ENCODE peak calls at places on chromosomes 16 and 17, in eight cellular contexts. X, K, M, J, A, I, Z and P are unnamed samples. For H3K36me3, the result is how much of the 10 kb centered on the place peaks cover.

GRCh38 chr16:88382491-88383400 is at the start of gene ZNF469:
- DNase-seq in X (peak), K (no peak), M (peak), J (no peak), A (peak), I (no peak), Z (peak), P (no peak)

GRCh38 chr17:33968350-33969044 is 286.6 kb upstream of the CCL2 start:
- DNase-seq in X (no peak), K (peak), M (no peak), J (no peak), A (peak), I (no peak), Z (no peak), P (no peak)

GRCh38 chr17:77695386-77695785 is 263.1 kb upstream of the TNRC6C start:
- DNase-seq in X (no peak), K (no peak), M (no peak), J (no peak), A (no peak), I (peak), Z (no peak), P (no peak)

GRCh38 chr17:3750926-3751325 is 27.2 kb downstream of the HASPIN start:
- DNase-seq in X (no peak), K (peak), M (no peak), J (no peak), A (no peak), I (no peak), Z (no peak), P (no peak)

GRCh38 chr16:86961133-86961720 is 356.0 kb downstream of the C16orf95 start:
- DNase-seq in X (no peak), K (no peak), M (no peak), J (no peak), A (no peak), I (no peak), Z (no peak), P (no peak)

GRCh38 chr17:41775394-41776226 is 10.9 kb downstream of the JUP start:
- DNase-seq in X (no peak), K (no peak), M (no peak), J (no peak), A (no peak), I (no peak), Z (no peak), P (no peak)

GRCh38 chr17:55391764-55392467 is 29.7 kb downstream of the MMD start:
- DNase-seq in X (no peak), K (no peak), M (no peak), J (no peak), A (no peak), I (no peak), Z (no peak), P (no peak)

GRCh38 chr16:78421244-78421661 is 321.8 kb downstream of the WWOX start:
- DNase-seq in X (no peak), K (no peak), M (no peak), J (no peak), A (peak), I (no peak), Z (no peak), P (no peak)

GRCh38 chr17:17675925-17676534 is 5.2 kb upstream of the RAI1 start:
- DNase-seq in X (no peak), K (peak), M (no peak), J (no peak), A (peak), I (no peak), Z (no peak), P (no peak)

GRCh38 chr16:11224096-11224893 is 31.7 kb downstream of the SOCS1 start:
- DNase-seq in X (no peak), K (no peak), M (no peak), J (peak), A (peak), I (peak), Z (peak), P (peak)

GRCh38 chr16:11061629-11062270 is 117.4 kb downstream of the CLEC16A start:
- DNase-seq in X (no peak), K (no peak), M (no peak), J (no peak), A (no peak), I (no peak), Z (no peak), P (no peak)

GRCh38 chr17:7932483-7932891 is 481 bp downstream of the CNTROB start:
- DNase-seq in X (peak), K (peak), M (no peak), J (peak), A (no peak), I (no peak), Z (peak), P (no peak)

GRCh38 chr16:1428511-1428910 is 2.4 kb upstream of the PERCC1 start:
- DNase-seq in X (no peak), K (no peak), M (no peak), J (no peak), A (peak), I (no peak), Z (no peak), P (no peak)

GRCh38 chr16:53528797-53529196 is 25.8 kb upstream of the AKTIP start:
- DNase-seq in X (no peak), K (no peak), M (no peak), J (no peak), A (no peak), I (no peak), Z (no peak), P (no peak)

GRCh38 chr16:77223184-77223583 is 24.0 kb downstream of the SYCE1L start:
- DNase-seq in X (no peak), K (no peak), M (no peak), J (no peak), A (peak), I (no peak), Z (no peak), P (no peak)

GRCh38 chr17:61447358-61447757 is 4.9 kb upstream of the TBX4 start:
- DNase-seq in X (no peak), K (no peak), M (no peak), J (no peak), A (no peak), I (no peak), Z (no peak), P (no peak)

GRCh38 chr16:1850981-1851380 is 21.0 kb downstream of the MEIOB start:
- DNase-seq in X (no peak), K (no peak), M (no peak), J (no peak), A (no peak), I (no peak), Z (no peak), P (no peak)

GRCh38 chr16:711548-712320 is 3.2 kb upstream of the METRN start:
- DNase-seq in X (peak), K (peak), M (peak), J (peak), A (peak), I (peak), Z (peak), P (no peak)

GRCh38 chr17:3647769-3648540 is 11.4 kb downstream of the CTNS start:
- DNase-seq in X (no peak), K (peak), M (no peak), J (peak), A (peak), I (no peak), Z (no peak), P (no peak)

GRCh38 chr16:80573700-80574120 is 32.9 kb downstream of the DYNLRB2 start:
- DNase-seq in X (no peak), K (no peak), M (no peak), J (no peak), A (no peak), I (no peak), Z (no peak), P (no peak)

GRCh38 chr17:80984749-80985148 is 6.9 kb upstream of the CHMP6 start:
- DNase-seq in X (peak), K (no peak), M (no peak), J (no peak), A (peak), I (no peak), Z (no peak), P (no peak)

GRCh38 chr17:31744541-31744951 is 114.5 kb downstream of the COPRS start:
- DNase-seq in X (no peak), K (no peak), M (no peak), J (no peak), A (no peak), I (no peak), Z (no peak), P (no peak)

GRCh38 chr17:59786536-59787319 is 79.3 kb downstream of the VMP1 start:
- DNase-seq in X (no peak), K (peak), M (no peak), J (peak), A (peak), I (peak), Z (peak), P (peak)

GRCh38 chr16:84836234-84836647 is 16.5 kb downstream of the CRISPLD2 start:
- DNase-seq in X (peak), K (no peak), M (peak), J (peak), A (peak), I (peak), Z (peak), P (peak)

GRCh38 chr17:10048951-10049350 is 143.9 kb upstream of the RCVRN start:
- DNase-seq in X (no peak), K (no peak), M (no peak), J (no peak), A (no peak), I (no peak), Z (no peak), P (no peak)

GRCh38 chr17:42049834-42050359 is 504 bp downstream of the C17orf113 start:
- DNase-seq in X (no peak), K (no peak), M (no peak), J (no peak), A (no peak), I (no peak), Z (no peak), P (no peak)

GRCh38 chr16:6484931-6485330 is 847.7 kb upstream of the RBFOX1 start:
- DNase-seq in X (no peak), K (no peak), M (no peak), J (no peak), A (no peak), I (no peak), Z (no peak), P (no peak)

GRCh38 chr17:36657763-36658490 is 56.5 kb downstream of the MRM1 start:
- DNase-seq in X (no peak), K (no peak), M (no peak), J (no peak), A (peak), I (no peak), Z (no peak), P (no peak)

GRCh38 chr16:67431077-67431804 is at the start of gene HSD11B2:
- DNase-seq in X (peak), K (peak), M (peak), J (peak), A (peak), I (no peak), Z (peak), P (no peak)

GRCh38 chr17:7262192-7263070 is at the start of gene CLDN7:
- DNase-seq in X (no peak), K (no peak), M (peak), J (peak), A (peak), I (no peak), Z (peak), P (no peak)

GRCh38 chr16:6207124-6207523 is 1109.5 kb upstream of the EEF2KMT start:
- DNase-seq in X (no peak), K (no peak), M (no peak), J (no peak), A (no peak), I (no peak), Z (no peak), P (no peak)

GRCh38 chr17:39674179-39674578 is 5.9 kb downstream of the PNMT start:
- DNase-seq in X (no peak), K (no peak), M (no peak), J (no peak), A (no peak), I (peak), Z (no peak), P (no peak)

GRCh38 chr17:44081681-44082080 is 11.1 kb downstream of the G6PC3 start:
- DNase-seq in X (no peak), K (no peak), M (no peak), J (no peak), A (no peak), I (no peak), Z (no peak), P (no peak)

GRCh38 chr17:83189673-83190385 is 110.4 kb downstream of the METRNL start:
- DNase-seq in X (peak), K (no peak), M (peak), J (peak), A (no peak), I (peak), Z (peak), P (no peak)

GRCh38 chr17:56367381-56367780 is 214.1 kb downstream of the ANKFN1 start:
- DNase-seq in X (no peak), K (no peak), M (no peak), J (no peak), A (peak), I (no peak), Z (no peak), P (no peak)

GRCh38 chr16:86216591-86216990 is 293.7 kb upstream of the FOXF1 start:
- DNase-seq in X (no peak), K (no peak), M (no peak), J (no peak), A (no peak), I (peak), Z (no peak), P (no peak)

GRCh38 chr17:1033503-1033902 is 36.6 kb downstream of the TIMM22 start:
- DNase-seq in X (no peak), K (no peak), M (no peak), J (no peak), A (no peak), I (no peak), Z (no peak), P (no peak)

GRCh38 chr16:53465606-53466290 is 31.5 kb downstream of the RBL2 start:
- DNase-seq in X (no peak), K (peak), M (peak), J (peak), A (no peak), I (no peak), Z (no peak), P (no peak)

GRCh38 chr17:70084476-70084875 is 9.5 kb downstream of the KCNJ16 start:
- DNase-seq in X (no peak), K (no peak), M (no peak), J (no peak), A (no peak), I (no peak), Z (no peak), P (no peak)

GRCh38 chr16:89612415-89612814 is 1.0 kb upstream of the DPEP1 start:
- DNase-seq in X (no peak), K (no peak), M (no peak), J (no peak), A (no peak), I (no peak), Z (no peak), P (no peak)

GRCh38 chr16:89615596-89616090 is 2.2 kb downstream of the DPEP1 start:
- DNase-seq in X (no peak), K (no peak), M (no peak), J (peak), A (peak), I (no peak), Z (no peak), P (no peak)

GRCh38 chr16:89615176-89615575 is 1.7 kb downstream of the DPEP1 start:
- DNase-seq in X (no peak), K (no peak), M (no peak), J (no peak), A (no peak), I (no peak), Z (no peak), P (no peak)

GRCh38 chr16:89613954-89614459 is 565 bp downstream of the DPEP1 start:
- DNase-seq in X (no peak), K (no peak), M (peak), J (no peak), A (no peak), I (no peak), Z (no peak), P (no peak)

DNA sequence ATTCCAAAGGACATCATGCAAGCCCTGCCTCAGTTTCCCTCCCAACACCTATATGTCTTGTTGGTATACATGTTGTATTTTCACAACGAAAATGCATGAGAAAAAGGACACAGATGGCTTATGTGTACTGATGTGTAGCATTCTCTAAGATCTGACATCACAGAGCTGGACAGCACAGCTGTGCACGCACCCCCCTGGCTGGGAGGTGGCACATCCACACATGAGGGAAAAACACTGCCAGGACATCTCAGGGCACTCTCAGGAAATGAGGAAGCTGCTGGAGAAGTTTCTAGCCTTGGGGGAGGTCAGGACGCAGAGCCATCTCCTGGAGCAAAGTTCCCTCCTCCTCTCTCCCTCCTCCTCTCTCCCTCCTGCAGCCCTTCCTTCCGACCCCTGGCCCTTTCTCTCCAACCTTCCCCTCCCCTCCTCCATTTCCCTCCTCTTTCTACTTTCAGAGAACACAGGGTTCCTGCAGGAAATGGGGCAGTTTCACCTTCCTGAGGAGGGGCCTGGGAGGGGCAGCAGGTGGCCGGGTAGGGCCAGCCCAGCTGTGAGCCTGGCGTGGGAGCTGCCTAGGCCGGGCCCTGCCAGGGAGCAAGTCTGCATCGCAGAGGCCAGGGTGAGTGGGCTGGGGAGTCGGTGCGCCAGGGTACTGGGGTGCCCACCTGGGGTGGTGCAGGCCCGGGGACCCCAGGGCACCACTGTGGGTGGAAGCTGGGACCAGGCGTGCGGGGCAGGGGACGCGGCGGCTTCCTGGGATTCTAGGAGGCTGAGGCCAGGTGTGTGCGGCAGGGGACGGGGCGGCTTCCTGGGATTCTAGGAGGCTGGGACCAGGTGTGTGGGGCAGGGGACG is at the start of gene DPEP1:
- DNase-seq in X (no peak), K (peak), M (peak), J (peak), A (peak), I (no peak), Z (no peak), P (no peak)
- H3K4me3 ChIP-seq in X (no peak), K (no peak), M (peak), J (peak), A (no peak), I (no peak), Z (no peak), P (no peak)

GRCh38 chr16:70674221-70675014 is 11.4 kb downstream of the MTSS2 start:
- DNase-seq in X (peak), K (no peak), M (no peak), J (no peak), A (no peak), I (peak), Z (no peak), P (no peak)
- H3K36me3 ChIP-seq in X (under half), K (under half), M (under half), J (under half), A (half or more), I (half or more), Z (half or more), P (half or more)

GRCh38 chr17:27157898-27158297 is 136.0 kb upstream of the WSB1 start:
- DNase-seq in X (no peak), K (no peak), M (no peak), J (no peak), A (no peak), I (no peak), Z (no peak), P (no peak)
- H3K4me3 ChIP-seq in X (no peak), K (no peak), M (no peak), J (no peak), A (no peak), I (no peak), Z (no peak), P (no peak)

GRCh38 chr16:8852534-8852933 is 16.3 kb downstream of the CARHSP1 start:
- DNase-seq in X (no peak), K (no peak), M (no peak), J (no peak), A (no peak), I (peak), Z (peak), P (no peak)
- H3K36me3 ChIP-seq in X (under half), K (under half), M (under half), J (under half), A (half or more), I (half or more), Z (half or more), P (under half)